ENCODE peak calls at places on chromosome 1, in seven cellular contexts. D is pancreas; V is kidney epithelial cell; A is NCI-H1694 treated with DMSO at 0.1 percent for 48 hours; T is stimulated activated CD8-positive, alpha-beta memory T cell treated with anti-CD3 and anti-CD28 coated beads, Interleukin-7, amount 100 ng/mL, for 1 hour; J is fibroblast of lung; G is stimulated activated CD4-positive, alpha-beta T cell treated with anti-CD3 and anti-CD28 coated beads, Interleukin-4, amount 100 ng/mL, for 48 hours. H is an unnamed sample.

GRCh38 chr1:87478231-87478630 is 149.6 kb downstream of the LMO4 start:
- DNase-seq in T (no peak), A (no peak), G (no peak), J (peak), V (no peak), D (no peak), H (no peak)

GRCh38 chr1:155013632-155014031 is 11.0 kb downstream of the ZBTB7B start:
- DNase-seq in D (no peak), T (no peak), G (no peak), A (no peak), J (no peak), V (no peak), H (no peak)

GRCh38 chr1:16073490-16074104 is at the start of gene FAM131C:
- DNase-seq in G (peak), T (no peak), J (no peak), V (no peak), D (peak), A (no peak), H (no peak)

GRCh38 chr1:208227366-208227765 is 16.8 kb downstream of the PLXNA2 start:
- DNase-seq in V (no peak), A (no peak), G (no peak), D (no peak), J (no peak), T (no peak), H (no peak)

GRCh38 chr1:40036574-40036973 is 4.0 kb upstream of the CAP1 start:
- DNase-seq in T (no peak), G (no peak), J (peak), V (no peak), D (peak), A (peak), H (no peak)

GRCh38 chr1:46621930-46622329 is 5.3 kb upstream of the MOB3C start:
- DNase-seq in D (no peak), T (no peak), J (no peak), A (no peak), V (no peak), G (no peak), H (no peak)

GRCh38 chr1:57061369-57061768 is 95.6 kb upstream of the C8B start:
- DNase-seq in V (no peak), D (no peak), T (no peak), J (peak), G (no peak), A (peak), H (no peak)

GRCh38 chr1:30804381-30804780 is 46.8 kb upstream of the LAPTM5 start:
- DNase-seq in T (no peak), D (no peak), G (no peak), J (no peak), A (no peak), V (no peak), H (no peak)

GRCh38 chr1:94118471-94118870 is 2.5 kb downstream of the ABCA4 start:
- DNase-seq in V (no peak), J (no peak), A (no peak), D (no peak), G (no peak), T (no peak), H (no peak)